ENCODE peak calls at places on chromosomes 12 and 14, in seven cellular contexts. N is fibroblast of lung, D is BE2C, L is MCF 10A, M is GM10248, P is testis, T is suprapubic skin. R is an unnamed sample.
A peak's percentile ranks its signal among the peaks of the same experiment; 100 is the strongest.

GRCh38 chr12:19316420-19316819 is 122.9 kb upstream of the AEBP2 start:
- DNase-seq in T (no peak), M (no peak), D (no peak), L (peak; percentile 11), P (no peak), N (peak; percentile 44), R (peak; percentile 11)

GRCh38 chr12:86681062-86681461 is 424.9 kb upstream of the MGAT4C start:
- DNase-seq in P (no peak), D (no peak), M (no peak), N (no peak), T (no peak), L (no peak), R (no peak)

GRCh38 chr12:121072147-121072546 is 33.1 kb upstream of the OASL start:
- DNase-seq in M (no peak), D (no peak), T (no peak), P (no peak), N (no peak), L (no peak), R (no peak)

GRCh38 chr14:65531148-65531547 is 118.6 kb downstream of the FUT8 start:
- DNase-seq in P (no peak), T (no peak), M (no peak), N (no peak), L (no peak), D (no peak), R (no peak)

GRCh38 chr12:115149279-115149678 is 465.3 kb upstream of the TBX3 start:
- DNase-seq in T (no peak), M (no peak), N (no peak), P (no peak), D (no peak), L (no peak), R (no peak)

GRCh38 chr14:54325766-54326165 is 71.0 kb upstream of the CDKN3 start:
- DNase-seq in P (no peak), L (no peak), N (no peak), M (no peak), T (no peak), D (no peak), R (no peak)

GRCh38 chr12:32896438-32897275 is at the start of gene PKP2:
- DNase-seq in T (peak; percentile 72), P (peak; percentile 72), N (peak; percentile 22), D (peak; percentile 69), L (peak; percentile 88), M (peak; percentile 62), R (peak; percentile 46)

GRCh38 chr14:24332094-24332983 is 2.5 kb downstream of the ADCY4 start:
- DNase-seq in P (peak; percentile 79), L (peak; percentile 72), T (no peak), M (peak; percentile 91), D (peak; percentile 82), N (peak; percentile 41), R (peak; percentile 93)

GRCh38 chr14:90839024-90839888 is 23.0 kb upstream of the TTC7B start:
- DNase-seq in L (no peak), N (peak; percentile 33), M (no peak), D (no peak), T (no peak), P (peak; percentile 45), R (no peak)

GRCh38 chr14:64723691-64724577 is 19.7 kb downstream of the PLEKHG3 start:
- DNase-seq in D (no peak), M (no peak), T (no peak), N (peak; percentile 46), L (no peak), P (no peak), R (peak; percentile 16)

GRCh38 chr12:6632026-6632978 is 3.5 kb downstream of the LPAR5 start:
- DNase-seq in D (peak; percentile 44), N (no peak), P (peak; percentile 47), T (no peak), L (no peak), M (peak; percentile 71), R (peak; percentile 78)

GRCh38 chr14:90616881-90617280 is 199.3 kb downstream of the TTC7B start:
- DNase-seq in T (no peak), L (no peak), D (no peak), M (no peak), N (peak; percentile 19), P (no peak), R (no peak)

GRCh38 chr12:7068240-7068993 is 7.9 kb downstream of the C1S start:
- DNase-seq in M (no peak), N (peak; percentile 46), D (no peak), L (no peak), T (no peak), P (no peak), R (no peak)

GRCh38 chr12:1566449-1567135 is 27.8 kb downstream of the FBXL14 start:
- DNase-seq in N (no peak), D (peak; percentile 33), M (no peak), L (no peak), T (no peak), P (no peak), R (no peak)

GRCh38 chr14:35044939-35045797 is 904 bp upstream of the FAM177A1 start:
- DNase-seq in L (no peak), N (peak; percentile 64), P (no peak), M (no peak), T (no peak), D (no peak), R (peak; percentile 52)

GRCh38 chr14:31947680-31948580 is 129.2 kb upstream of the ARHGAP5 start:
- DNase-seq in N (no peak), L (no peak), D (no peak), M (no peak), T (no peak), P (no peak), R (no peak)

GRCh38 chr14:68203871-68204270 is 384.3 kb downstream of the RAD51B start:
- DNase-seq in D (no peak), N (peak; percentile 65), T (no peak), L (no peak), P (no peak), M (no peak), R (no peak)

GRCh38 chr12:3035815-3036702 is 41.1 kb upstream of the TSPAN9 start:
- DNase-seq in N (no peak), M (no peak), D (no peak), L (no peak), T (no peak), P (no peak), R (no peak)

GRCh38 chr14:93331375-93332031 is 1.3 kb downstream of the BTBD7 start:
- DNase-seq in P (no peak), M (no peak), N (no peak), T (peak; percentile 68), L (no peak), D (no peak), R (no peak)

GRCh38 chr12:130049666-130050065 is 112.6 kb upstream of the FZD10 start:
- DNase-seq in D (no peak), T (no peak), P (no peak), L (no peak), N (no peak), M (no peak), R (no peak)

GRCh38 chr14:64763089-64763782 is 59.0 kb downstream of the PLEKHG3 start:
- DNase-seq in M (no peak), T (no peak), P (no peak), N (no peak), L (no peak), D (no peak), R (no peak)

DNA sequence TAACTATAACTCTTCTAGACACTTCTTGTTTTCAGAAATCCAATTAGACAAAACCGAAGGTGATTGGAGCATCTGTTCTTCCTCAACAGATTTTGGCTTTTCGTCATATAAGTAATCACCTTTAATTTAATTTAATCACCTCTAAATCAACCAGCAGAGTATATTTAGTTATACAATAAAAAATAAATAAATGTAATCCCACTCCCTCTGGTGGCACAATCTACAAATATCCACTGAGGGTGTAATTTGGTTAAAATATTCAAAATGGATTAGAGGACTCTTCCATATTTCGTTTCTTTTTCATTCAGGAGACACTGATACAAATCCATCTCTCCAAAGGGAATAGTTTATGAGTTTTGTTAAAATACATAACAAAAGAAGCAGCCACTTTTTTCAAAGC is 18.3 kb upstream of the SLC35F4 start:
- DNase-seq in D (no peak), L (peak; percentile 12), P (no peak), T (no peak), M (no peak), N (no peak), R (no peak)
- TF ChIP-seq CTCF in D (no peak), L (peak; percentile 52), P (no peak), T (no peak), M (no peak), N (no peak), R (no peak)

DNA sequence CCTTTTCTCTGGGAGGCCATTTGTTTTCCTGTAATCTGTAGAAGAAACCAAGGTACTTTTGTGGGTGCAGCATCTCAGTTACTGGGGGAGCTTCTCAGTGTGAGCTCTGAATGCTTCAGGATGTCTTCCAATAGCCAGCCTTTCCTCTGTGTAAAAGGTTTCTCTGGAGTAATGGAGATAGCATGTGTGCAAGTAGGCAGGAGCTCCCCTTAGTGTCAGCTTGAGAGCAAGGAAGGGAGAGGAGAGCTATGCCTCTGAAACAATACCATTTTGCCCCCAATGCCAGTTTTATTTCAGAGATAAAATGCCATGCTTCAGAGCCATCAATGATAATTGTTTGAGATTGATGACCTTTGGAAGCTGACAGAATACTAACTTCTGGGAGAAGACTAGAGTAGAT is 125.5 kb downstream of the CRADD start:
- DNase-seq in D (no peak), P (no peak), M (no peak), N (peak; percentile 40), L (peak; percentile 42), T (no peak), R (no peak)
- TF ChIP-seq CTCF in D (peak; percentile 33), P (no peak), M (no peak), N (peak; percentile 54), L (no peak), T (no peak), R (no peak)

DNA sequence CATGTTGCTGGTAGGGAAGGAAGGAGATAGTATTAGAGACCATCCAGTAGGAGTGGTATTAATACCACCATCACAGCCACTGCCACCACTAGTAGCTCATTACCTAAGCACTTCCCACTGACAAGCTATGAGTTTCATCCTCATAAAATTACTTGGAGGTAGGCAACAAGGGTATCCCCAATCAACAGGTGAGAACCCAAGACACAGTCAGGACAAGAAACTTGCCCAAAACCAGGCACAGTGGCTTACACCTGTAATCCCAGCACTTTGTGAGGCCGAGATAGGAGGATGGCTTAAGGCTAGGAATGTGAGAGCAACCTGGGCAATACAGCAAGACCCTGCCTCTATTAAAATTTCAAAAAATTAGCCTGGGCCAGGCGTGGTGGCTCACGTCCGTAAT is 5.5 kb downstream of the ADCY6 start:
- DNase-seq in M (no peak), L (no peak), N (no peak), T (no peak), D (no peak), P (no peak), R (no peak)
- TF ChIP-seq CTCF in M (no peak), L (no peak), N (no peak), T (no peak), D (no peak), P (no peak), R (no peak)

DNA sequence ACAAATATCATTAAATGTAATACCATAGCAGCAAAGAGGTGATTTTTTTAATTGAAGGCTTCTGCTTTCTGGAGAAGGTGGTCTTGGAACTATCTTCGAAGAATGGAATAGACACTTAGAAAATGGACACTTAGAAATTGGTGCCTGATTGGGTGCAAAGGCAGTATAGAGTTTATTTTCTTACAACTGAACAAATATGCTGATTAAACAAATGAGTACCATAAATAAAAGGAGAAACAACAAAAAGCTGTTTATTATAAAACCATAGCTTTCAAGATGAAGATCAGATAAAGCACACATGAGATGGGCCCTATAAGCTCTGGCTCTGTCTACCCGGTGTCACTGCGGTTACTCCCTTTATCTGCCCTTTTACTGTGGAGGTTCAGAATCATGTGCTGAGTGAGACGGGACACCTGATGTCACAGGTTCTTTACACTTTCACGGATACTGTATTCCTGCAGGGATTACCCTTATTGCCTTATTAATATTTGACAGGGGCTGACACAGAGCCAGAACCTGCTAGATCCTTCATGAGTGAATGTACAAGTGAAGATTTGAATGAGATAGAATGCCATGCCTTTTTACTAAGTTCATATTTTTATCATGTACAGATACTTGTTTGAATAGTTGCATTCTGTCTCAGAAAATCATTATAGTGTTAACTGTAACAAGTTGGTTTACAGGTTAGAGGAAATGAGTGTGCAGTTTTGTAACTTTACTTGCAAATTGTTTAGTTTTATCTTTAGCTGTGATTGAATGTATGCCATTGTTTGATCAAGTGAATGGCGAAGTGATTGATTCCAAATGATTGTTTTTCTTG is 477.5 kb upstream of the RGS6 start:
- DNase-seq in N (no peak), L (no peak), M (no peak), T (no peak), D (no peak), P (no peak), R (no peak)
- TF ChIP-seq CTCF in N (no peak), L (no peak), M (no peak), T (no peak), D (no peak), P (no peak), R (no peak)

R was measured in activated CD8-positive, alpha-beta T cell treated with anti-CD3 and anti-CD28 coated beads for 36 hours.